ENCODE peak calls at places on chromosomes 4 and X, in eight cellular contexts. One of them, this sample, is unnamed.

GRCh38 chr4:38943355-38943754 is 75.7 kb downstream of the FAM114A1 start:
- DNase-seq in mucosa of descending colon: no peak
- DNase-seq in iPS DF 6.9: no peak
- DNase-seq in heart left ventricle: peak
- DNase-seq in adipocyte: no peak
- DNase-seq in adrenal gland: peak
- DNase-seq in stomach: peak
- DNase-seq in CD4-positive, alpha-beta memory T cell: no peak
- DNase-seq in this sample: no peak

GRCh38 chr4:132334081-132334480 is 815.0 kb upstream of the PCDH10 start:
- DNase-seq in mucosa of descending colon: no peak
- DNase-seq in iPS DF 6.9: no peak
- DNase-seq in heart left ventricle: no peak
- DNase-seq in adipocyte: peak
- DNase-seq in adrenal gland: no peak
- DNase-seq in stomach: no peak
- DNase-seq in CD4-positive, alpha-beta memory T cell: no peak
- DNase-seq in this sample: no peak

GRCh38 chr4:189232274-189232673 is 708.4 kb upstream of the FRG1 start:
- DNase-seq in mucosa of descending colon: no peak
- DNase-seq in iPS DF 6.9: no peak
- DNase-seq in heart left ventricle: no peak
- DNase-seq in adipocyte: peak
- DNase-seq in adrenal gland: no peak
- DNase-seq in stomach: no peak
- DNase-seq in CD4-positive, alpha-beta memory T cell: no peak
- DNase-seq in this sample: no peak

GRCh38 chr4:140862182-140862442 is 105.9 kb upstream of the TBC1D9 start:
- DNase-seq in mucosa of descending colon: no peak
- DNase-seq in iPS DF 6.9: no peak
- DNase-seq in heart left ventricle: no peak
- DNase-seq in adipocyte: no peak
- DNase-seq in adrenal gland: no peak
- DNase-seq in stomach: no peak
- DNase-seq in CD4-positive, alpha-beta memory T cell: no peak
- DNase-seq in this sample: no peak

GRCh38 chrX:46130246-46130645 is 415.0 kb downstream of the ZNF674 start:
- DNase-seq in mucosa of descending colon: no peak
- DNase-seq in iPS DF 6.9: no peak
- DNase-seq in heart left ventricle: no peak
- DNase-seq in adipocyte: no peak
- DNase-seq in adrenal gland: no peak
- DNase-seq in stomach: no peak
- DNase-seq in CD4-positive, alpha-beta memory T cell: no peak
- DNase-seq in this sample: no peak

GRCh38 chr4:3724319-3725231 is 41.6 kb upstream of the ADRA2C start:
- DNase-seq in mucosa of descending colon: no peak
- DNase-seq in iPS DF 6.9: no peak
- DNase-seq in heart left ventricle: no peak
- DNase-seq in adipocyte: no peak
- DNase-seq in adrenal gland: no peak
- DNase-seq in stomach: no peak
- DNase-seq in CD4-positive, alpha-beta memory T cell: no peak
- DNase-seq in this sample: no peak

GRCh38 chrX:41386222-41386990 is 52.4 kb downstream of the DDX3X start:
- DNase-seq in mucosa of descending colon: no peak
- DNase-seq in iPS DF 6.9: no peak
- DNase-seq in heart left ventricle: no peak
- DNase-seq in adipocyte: no peak
- DNase-seq in adrenal gland: no peak
- DNase-seq in stomach: no peak
- DNase-seq in CD4-positive, alpha-beta memory T cell: no peak
- DNase-seq in this sample: no peak

GRCh38 chr4:62917649-62918048 is 1491.6 kb downstream of the TECRL start:
- DNase-seq in mucosa of descending colon: no peak
- DNase-seq in iPS DF 6.9: no peak
- DNase-seq in heart left ventricle: no peak
- DNase-seq in adipocyte: no peak
- DNase-seq in adrenal gland: no peak
- DNase-seq in stomach: no peak
- DNase-seq in CD4-positive, alpha-beta memory T cell: no peak
- DNase-seq in this sample: no peak

GRCh38 chr4:76607266-76607799 is 172.3 kb downstream of the SHROOM3 start:
- DNase-seq in mucosa of descending colon: no peak
- DNase-seq in iPS DF 6.9: no peak
- DNase-seq in heart left ventricle: no peak
- DNase-seq in adipocyte: peak
- DNase-seq in adrenal gland: no peak
- DNase-seq in stomach: no peak
- DNase-seq in CD4-positive, alpha-beta memory T cell: no peak
- DNase-seq in this sample: no peak

GRCh38 chr4:182896421-182896820 is 20.8 kb downstream of the DCTD start:
- DNase-seq in mucosa of descending colon: no peak
- DNase-seq in iPS DF 6.9: no peak
- DNase-seq in heart left ventricle: no peak
- DNase-seq in adipocyte: no peak
- DNase-seq in adrenal gland: no peak
- DNase-seq in stomach: no peak
- DNase-seq in CD4-positive, alpha-beta memory T cell: no peak
- DNase-seq in this sample: no peak

GRCh38 chr4:148542922-148543623 is 100.9 kb upstream of the NR3C2 start:
- DNase-seq in mucosa of descending colon: no peak
- DNase-seq in iPS DF 6.9: no peak
- DNase-seq in heart left ventricle: no peak
- DNase-seq in adipocyte: no peak
- DNase-seq in adrenal gland: no peak
- DNase-seq in stomach: no peak
- DNase-seq in CD4-positive, alpha-beta memory T cell: no peak
- DNase-seq in this sample: no peak

GRCh38 chr4:127501103-127501502 is 131.7 kb upstream of the INTU start:
- DNase-seq in mucosa of descending colon: no peak
- DNase-seq in iPS DF 6.9: no peak
- DNase-seq in heart left ventricle: no peak
- DNase-seq in adipocyte: no peak
- DNase-seq in adrenal gland: peak
- DNase-seq in stomach: no peak
- DNase-seq in CD4-positive, alpha-beta memory T cell: no peak
- DNase-seq in this sample: no peak

GRCh38 chr4:66252291-66252690 is 582.0 kb upstream of the EPHA5 start:
- DNase-seq in mucosa of descending colon: no peak
- DNase-seq in iPS DF 6.9: no peak
- DNase-seq in heart left ventricle: no peak
- DNase-seq in adipocyte: no peak
- DNase-seq in adrenal gland: no peak
- DNase-seq in stomach: no peak
- DNase-seq in CD4-positive, alpha-beta memory T cell: no peak
- DNase-seq in this sample: no peak

GRCh38 chrX:920234-920799 is 289.7 kb downstream of the SHOX start:
- DNase-seq in mucosa of descending colon: no peak
- DNase-seq in iPS DF 6.9: no peak
- DNase-seq in heart left ventricle: no peak
- DNase-seq in adipocyte: peak
- DNase-seq in adrenal gland: no peak
- DNase-seq in stomach: no peak
- DNase-seq in CD4-positive, alpha-beta memory T cell: no peak
- DNase-seq in this sample: no peak

DNA sequence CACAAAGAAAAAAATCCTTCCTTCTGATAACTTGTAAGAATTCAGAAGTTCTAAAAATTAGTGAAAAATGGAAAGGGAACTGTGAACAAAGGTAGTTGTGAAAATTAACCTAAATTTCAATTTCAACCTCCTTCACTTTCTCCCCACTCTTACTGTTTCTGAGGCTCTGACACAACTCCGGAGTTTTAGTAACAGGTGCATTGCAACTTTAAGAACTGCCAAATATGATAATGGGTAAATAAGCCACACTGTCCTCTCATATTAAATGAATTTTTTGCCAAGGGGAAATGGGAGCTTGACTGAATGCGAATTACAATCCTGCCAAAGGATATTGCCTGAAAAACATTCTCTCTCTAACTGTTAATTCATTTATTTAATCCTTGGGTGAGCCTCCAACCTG is 1.2 kb downstream of the EGF start:
- DNase-seq in mucosa of descending colon: no peak
- DNase-seq in iPS DF 6.9: no peak
- DNase-seq in heart left ventricle: no peak
- DNase-seq in adipocyte: no peak
- DNase-seq in adrenal gland: no peak
- DNase-seq in stomach: no peak
- DNase-seq in CD4-positive, alpha-beta memory T cell: no peak
- DNase-seq in this sample: no peak
- H3K4me3 ChIP-seq in mucosa of descending colon: no peak
- H3K4me3 ChIP-seq in iPS DF 6.9: no peak
- H3K4me3 ChIP-seq in heart left ventricle: peak
- H3K4me3 ChIP-seq in adipocyte: no peak
- H3K4me3 ChIP-seq in adrenal gland: no peak
- H3K4me3 ChIP-seq in stomach: no peak
- H3K4me3 ChIP-seq in CD4-positive, alpha-beta memory T cell: no peak
- H3K4me3 ChIP-seq in this sample: no peak

DNA sequence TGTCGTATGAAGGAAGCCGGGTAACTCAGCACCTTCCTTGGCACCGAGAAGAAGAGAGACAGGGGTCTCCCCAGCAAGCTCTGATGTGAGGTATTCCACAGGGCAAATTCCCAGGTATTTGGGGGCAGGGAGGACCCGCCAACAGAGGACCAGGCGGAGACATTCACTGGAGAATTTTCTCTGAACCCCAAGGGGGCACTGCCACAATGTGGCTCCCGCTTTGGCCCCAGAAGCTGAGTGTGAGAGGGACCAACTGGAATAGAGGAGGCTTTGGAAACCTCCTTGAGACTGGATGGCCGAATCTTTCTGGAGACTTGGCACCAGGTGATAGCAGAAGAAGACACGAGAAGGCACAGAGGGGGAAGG is 735 bp upstream of the GABRE start:
- DNase-seq in mucosa of descending colon: no peak
- DNase-seq in iPS DF 6.9: no peak
- DNase-seq in heart left ventricle: no peak
- DNase-seq in adipocyte: no peak
- DNase-seq in adrenal gland: no peak
- DNase-seq in stomach: no peak
- DNase-seq in CD4-positive, alpha-beta memory T cell: no peak
- DNase-seq in this sample: no peak
- H3K4me3 ChIP-seq in mucosa of descending colon: no peak
- H3K4me3 ChIP-seq in iPS DF 6.9: no peak
- H3K4me3 ChIP-seq in heart left ventricle: peak
- H3K4me3 ChIP-seq in adipocyte: no peak
- H3K4me3 ChIP-seq in adrenal gland: no peak
- H3K4me3 ChIP-seq in stomach: peak
- H3K4me3 ChIP-seq in CD4-positive, alpha-beta memory T cell: no peak
- H3K4me3 ChIP-seq in this sample: no peak

GRCh38 chr4:165328708-165329107 is 1.2 kb downstream of the MSMO1 start:
- DNase-seq in mucosa of descending colon: no peak
- DNase-seq in iPS DF 6.9: no peak
- DNase-seq in heart left ventricle: no peak
- DNase-seq in adipocyte: peak
- DNase-seq in adrenal gland: no peak
- DNase-seq in stomach: no peak
- DNase-seq in CD4-positive, alpha-beta memory T cell: no peak
- DNase-seq in this sample: peak
- H3K4me3 ChIP-seq in mucosa of descending colon: no peak
- H3K4me3 ChIP-seq in iPS DF 6.9: peak
- H3K4me3 ChIP-seq in heart left ventricle: peak
- H3K4me3 ChIP-seq in adipocyte: peak
- H3K4me3 ChIP-seq in adrenal gland: no peak
- H3K4me3 ChIP-seq in stomach: peak
- H3K4me3 ChIP-seq in CD4-positive, alpha-beta memory T cell: no peak
- H3K4me3 ChIP-seq in this sample: peak

DNA sequence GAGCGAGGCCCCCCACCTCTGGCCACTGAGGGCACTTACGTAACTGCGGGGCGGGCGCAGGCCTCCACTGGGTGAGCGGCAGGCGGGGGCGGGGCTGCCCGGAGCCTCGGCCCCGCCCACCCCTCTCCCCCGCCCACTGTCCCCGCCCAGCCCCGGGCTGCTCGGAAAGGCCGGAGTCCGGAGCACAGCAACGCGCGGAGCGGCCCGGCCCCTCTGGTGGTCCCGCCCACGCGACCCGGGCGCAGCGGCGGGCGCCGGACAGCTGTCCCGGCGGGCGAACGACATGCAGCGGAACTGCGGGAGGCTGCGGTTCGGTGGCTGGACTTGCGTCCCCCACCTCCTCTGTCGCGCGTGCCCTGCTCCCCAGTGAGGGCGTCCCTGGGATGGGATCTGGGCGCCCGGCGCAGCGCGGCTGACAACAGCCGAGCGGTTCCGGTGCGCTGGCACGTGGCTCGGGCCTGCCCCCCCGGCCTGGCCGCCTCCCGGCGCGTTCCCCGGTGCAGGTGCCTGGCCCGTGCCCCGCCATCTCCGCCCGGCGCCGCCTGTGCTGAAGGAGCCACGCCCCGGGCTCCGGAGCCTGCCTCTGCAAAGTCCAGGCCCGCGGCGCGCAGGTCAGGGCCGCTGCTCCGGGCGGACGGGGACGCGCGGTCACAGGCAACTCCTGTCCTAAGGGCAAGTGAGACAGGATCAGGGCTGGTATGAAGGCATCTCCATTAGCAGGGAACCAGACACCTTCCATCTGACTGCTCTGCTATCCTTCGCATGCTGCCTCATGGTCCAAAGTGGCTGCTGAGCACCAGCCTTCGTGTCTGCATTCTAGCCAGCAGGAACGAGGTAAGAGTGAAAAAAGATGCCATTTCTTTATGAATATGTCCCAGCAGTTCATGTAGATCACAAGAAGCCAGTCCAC is 21.8 kb upstream of the JAKMIP1 start:
- DNase-seq in mucosa of descending colon: peak
- DNase-seq in iPS DF 6.9: no peak
- DNase-seq in heart left ventricle: no peak
- DNase-seq in adipocyte: peak
- DNase-seq in adrenal gland: peak
- DNase-seq in stomach: peak
- DNase-seq in CD4-positive, alpha-beta memory T cell: peak
- DNase-seq in this sample: no peak
- H3K4me3 ChIP-seq in mucosa of descending colon: no peak
- H3K4me3 ChIP-seq in iPS DF 6.9: peak
- H3K4me3 ChIP-seq in heart left ventricle: peak
- H3K4me3 ChIP-seq in adipocyte: no peak
- H3K4me3 ChIP-seq in adrenal gland: no peak
- H3K4me3 ChIP-seq in stomach: peak
- H3K4me3 ChIP-seq in CD4-positive, alpha-beta memory T cell: no peak
- H3K4me3 ChIP-seq in this sample: no peak

GRCh38 chr4:11050766-11051165 is 366.2 kb upstream of the CLNK start:
- DNase-seq in mucosa of descending colon: no peak
- DNase-seq in iPS DF 6.9: no peak
- DNase-seq in heart left ventricle: no peak
- DNase-seq in adipocyte: no peak
- DNase-seq in adrenal gland: no peak
- DNase-seq in stomach: no peak
- DNase-seq in CD4-positive, alpha-beta memory T cell: no peak
- DNase-seq in this sample: no peak

GRCh38 chr4:11051181-11051580 is 366.6 kb upstream of the CLNK start:
- DNase-seq in mucosa of descending colon: no peak
- DNase-seq in iPS DF 6.9: no peak
- DNase-seq in heart left ventricle: no peak
- DNase-seq in adipocyte: no peak
- DNase-seq in adrenal gland: no peak
- DNase-seq in stomach: no peak
- DNase-seq in CD4-positive, alpha-beta memory T cell: no peak
- DNase-seq in this sample: no peak

GRCh38 chr4:11053601-11054000 is 369.0 kb upstream of the CLNK start:
- DNase-seq in mucosa of descending colon: no peak
- DNase-seq in iPS DF 6.9: no peak
- DNase-seq in heart left ventricle: no peak
- DNase-seq in adipocyte: no peak
- DNase-seq in adrenal gland: no peak
- DNase-seq in stomach: no peak
- DNase-seq in CD4-positive, alpha-beta memory T cell: no peak
- DNase-seq in this sample: no peak
- H3K4me3 ChIP-seq in mucosa of descending colon: no peak
- H3K4me3 ChIP-seq in iPS DF 6.9: no peak
- H3K4me3 ChIP-seq in heart left ventricle: no peak
- H3K4me3 ChIP-seq in adipocyte: no peak
- H3K4me3 ChIP-seq in adrenal gland: no peak
- H3K4me3 ChIP-seq in stomach: no peak
- H3K4me3 ChIP-seq in CD4-positive, alpha-beta memory T cell: no peak
- H3K4me3 ChIP-seq in this sample: no peak